ENCODE peak calls at places on chromosomes 16 and 17, in four cellular contexts. Y is breast epithelium, A is testis, K is BJ. I is an unnamed sample.

GRCh38 chr17:75526555-75527270 is 1.2 kb downstream of the LLGL2 start:
- DNase-seq in Y (no peak), A (no peak), K (no peak), I (no peak)

GRCh38 chr16:86521236-86522197 is 11.2 kb downstream of the FOXF1 start:
- DNase-seq in Y (no peak), A (no peak), K (no peak), I (no peak)

GRCh38 chr17:50935201-50936124 is 69.3 kb upstream of the TOB1 start:
- DNase-seq in Y (peak; percentile 84), A (peak; percentile 86), K (no peak), I (no peak)

GRCh38 chr17:3808701-3809100 is 7.7 kb upstream of the ITGAE start:
- DNase-seq in Y (no peak), A (no peak), K (no peak), I (no peak)

GRCh38 chr16:30656974-30657865 is 1.0 kb upstream of the FBRS start:
- DNase-seq in Y (no peak), A (no peak), K (no peak), I (no peak)

GRCh38 chr16:67356372-67356771 is 29.8 kb downstream of the LRRC36 start:
- DNase-seq in Y (no peak), A (no peak), K (no peak), I (no peak)

GRCh38 chr16:18933501-18933900 is 7.3 kb upstream of the SMG1 start:
- DNase-seq in Y (no peak), A (no peak), K (no peak), I (no peak)

GRCh38 chr17:63694974-63695773 is 4.8 kb downstream of the LIMD2 start:
- DNase-seq in Y (no peak), A (no peak), K (no peak), I (no peak)

GRCh38 chr17:39357488-39357887 is 43.9 kb downstream of the FBXL20 start:
- DNase-seq in Y (no peak), A (no peak), K (no peak), I (no peak)

GRCh38 chr17:71963341-71963740 is 157.5 kb upstream of the SOX9 start:
- DNase-seq in Y (no peak), A (no peak), K (no peak), I (no peak)

GRCh38 chr17:3852561-3852960 is 6.5 kb upstream of the NCBP3 start:
- DNase-seq in Y (no peak), A (no peak), K (no peak), I (no peak)

GRCh38 chr16:22337849-22338248 is 36.6 kb downstream of the CDR2 start:
- DNase-seq in Y (no peak), A (no peak), K (no peak), I (no peak)

GRCh38 chr17:12917401-12917800 is 100.4 kb downstream of the ELAC2 start:
- DNase-seq in Y (no peak), A (no peak), K (no peak), I (no peak)

GRCh38 chr16:66933776-66934137 is 445 bp downstream of the CIAO2B start:
- DNase-seq in Y (no peak), A (no peak), K (no peak), I (no peak)

GRCh38 chr17:28201315-28201714 is 117.7 kb upstream of the TMEM97 start:
- DNase-seq in Y (no peak), A (no peak), K (no peak), I (no peak)

GRCh38 chr17:19513897-19514488 is 19.7 kb upstream of the SLC47A1 start:
- DNase-seq in Y (peak; percentile 61), A (peak; percentile 85), K (no peak), I (peak; percentile 12)

GRCh38 chr17:77145635-77146632 is 5.2 kb downstream of the SEC14L1 start:
- DNase-seq in Y (no peak), A (peak; percentile 92), K (peak; percentile 52), I (no peak)

GRCh38 chr17:4327638-4328037 is 38.8 kb downstream of the UBE2G1 start:
- DNase-seq in Y (no peak), A (no peak), K (peak; percentile 62), I (peak; percentile 48)

GRCh38 chr16:25106567-25107465 is 4.7 kb upstream of the LCMT1 start:
- DNase-seq in Y (peak; percentile 97), A (peak; percentile 98), K (no peak), I (peak; percentile 33)

GRCh38 chr17:39196191-39196819 is 1.2 kb downstream of the CACNB1 start:
- DNase-seq in Y (no peak), A (no peak), K (no peak), I (no peak)

GRCh38 chr16:24538756-24539294 is 541 bp upstream of the RBBP6 start:
- DNase-seq in Y (no peak), A (no peak), K (no peak), I (no peak)

GRCh38 chr17:76515291-76515949 is 14.2 kb upstream of the RHBDF2 start:
- DNase-seq in Y (no peak), A (peak; percentile 67), K (peak; percentile 95), I (peak; percentile 92)

GRCh38 chr17:38632334-38632733 is 26.6 kb upstream of the SRCIN1 start:
- DNase-seq in Y (no peak), A (no peak), K (no peak), I (no peak)

GRCh38 chr16:57318240-57318970 is 33.9 kb upstream of the PLLP start:
- DNase-seq in Y (no peak), A (no peak), K (no peak), I (no peak)

GRCh38 chr17:30234954-30235353 is 543 bp downstream of the SLC6A4 start:
- DNase-seq in Y (no peak), A (no peak), K (no peak), I (no peak)

GRCh38 chr16:57260294-57260929 is 15.4 kb downstream of the ARL2BP start:
- DNase-seq in Y (peak; percentile 37), A (peak; percentile 15), K (peak; percentile 15), I (peak; percentile 28)

GRCh38 chr16:89365996-89366395 is 124.4 kb downstream of the ANKRD11 start:
- DNase-seq in Y (no peak), A (no peak), K (no peak), I (no peak)

GRCh38 chr17:60679287-60679686 is 1.6 kb downstream of the BCAS3 start:
- DNase-seq in Y (no peak), A (no peak), K (no peak), I (no peak)

GRCh38 chr17:27755706-27756466 is 44.4 kb downstream of the NOS2 start:
- DNase-seq in Y (no peak), A (no peak), K (no peak), I (no peak)

GRCh38 chr16:69131167-69131748 is 1.1 kb downstream of the CHTF8 start:
- DNase-seq in Y (no peak), A (peak; percentile 60), K (no peak), I (no peak)

GRCh38 chr17:51397361-51398127 is 137.2 kb downstream of the UTP18 start:
- DNase-seq in Y (no peak), A (no peak), K (no peak), I (peak; percentile 9)

GRCh38 chr17:43669971-43670644 is 8.4 kb upstream of the MEOX1 start:
- DNase-seq in Y (no peak), A (no peak), K (no peak), I (peak; percentile 26)

GRCh38 chr16:46706642-46707041 is 17.2 kb downstream of the ORC6 start:
- DNase-seq in Y (no peak), A (no peak), K (no peak), I (no peak)

GRCh38 chr17:81094744-81095607 is 60.0 kb downstream of the BAIAP2 start:
- DNase-seq in Y (peak; percentile 82), A (no peak), K (peak; percentile 100), I (peak; percentile 98)

GRCh38 chr16:27242868-27243590 is 25.5 kb downstream of the NSMCE1 start:
- DNase-seq in Y (no peak), A (peak; percentile 40), K (no peak), I (peak; percentile 87)

GRCh38 chr17:78263063-78263735 is 31.8 kb downstream of the TMEM235 start:
- DNase-seq in Y (no peak), A (no peak), K (no peak), I (no peak)

GRCh38 chr17:319266-319665 is 33.3 kb downstream of the RPH3AL start:
- DNase-seq in Y (no peak), A (no peak), K (no peak), I (no peak)

GRCh38 chr17:34254146-34254545 is 939 bp upstream of the CCL2 start:
- DNase-seq in Y (no peak), A (no peak), K (peak; percentile 84), I (peak; percentile 72)

GRCh38 chr17:71494045-71494444 is 626.8 kb upstream of the SOX9 start:
- DNase-seq in Y (no peak), A (no peak), K (peak; percentile 65), I (no peak)

DNA sequence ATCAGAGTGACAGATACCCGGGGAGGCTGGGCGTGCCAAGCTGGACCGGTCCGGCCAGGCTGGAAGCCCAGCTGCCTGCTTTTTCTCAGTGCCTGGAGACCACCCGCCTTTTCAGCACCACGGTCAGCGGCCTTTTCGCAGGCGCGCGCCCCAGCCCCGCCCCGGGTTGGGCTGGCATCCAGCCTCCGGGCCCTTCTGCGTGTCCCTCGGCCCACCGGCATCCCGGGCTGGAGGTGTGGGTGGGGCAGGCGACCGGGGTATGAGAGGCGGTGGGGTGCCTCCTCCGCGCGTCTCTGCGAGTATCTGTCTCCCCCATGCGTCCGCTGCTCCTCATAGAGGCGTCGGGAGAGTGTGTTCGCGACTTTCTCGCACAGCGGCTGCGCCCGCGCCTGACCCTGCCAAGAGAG is 102.5 kb downstream of the MRM1 start:
- DNase-seq in Y (no peak), A (peak; percentile 60), K (no peak), I (no peak)
- H3K4me3 ChIP-seq in Y (no peak overlapping the region), A (peak overlapping the region; percentile 23), K (no peak overlapping the region), I (peak overlapping the region; percentile 24)

GRCh38 chr17:21036361-21036881 is 6.4 kb downstream of the USP22 start:
- DNase-seq in Y (no peak), A (no peak), K (no peak), I (no peak)

GRCh38 chr17:21037117-21037803 is 5.6 kb downstream of the USP22 start:
- DNase-seq in Y (no peak), A (no peak), K (no peak), I (no peak)

GRCh38 chr17:21033350-21033749 is 9.5 kb downstream of the USP22 start:
- DNase-seq in Y (no peak), A (no peak), K (no peak), I (no peak)

GRCh38 chr17:21031756-21032396 is 10.9 kb downstream of the USP22 start:
- DNase-seq in Y (no peak), A (no peak), K (no peak), I (peak; percentile 17)

GRCh38 chr17:21034350-21035235 is 8.2 kb downstream of the USP22 start:
- DNase-seq in Y (no peak), A (peak; percentile 50), K (no peak), I (no peak)
- H3K4me3 ChIP-seq in Y (peak overlapping the region; percentile 5), A (no peak overlapping the region), K (no peak overlapping the region), I (no peak overlapping the region)

GRCh38 chr17:35460354-35460851 is 11.8 kb upstream of the SLFN13 start:
- DNase-seq in Y (peak; percentile 61), A (peak; percentile 52), K (no peak), I (no peak)
- H3K4me3 ChIP-seq in Y (peak overlapping the region; percentile 49), A (peak overlapping the region; percentile 47), K (no peak overlapping the region), I (no peak overlapping the region)

DNA sequence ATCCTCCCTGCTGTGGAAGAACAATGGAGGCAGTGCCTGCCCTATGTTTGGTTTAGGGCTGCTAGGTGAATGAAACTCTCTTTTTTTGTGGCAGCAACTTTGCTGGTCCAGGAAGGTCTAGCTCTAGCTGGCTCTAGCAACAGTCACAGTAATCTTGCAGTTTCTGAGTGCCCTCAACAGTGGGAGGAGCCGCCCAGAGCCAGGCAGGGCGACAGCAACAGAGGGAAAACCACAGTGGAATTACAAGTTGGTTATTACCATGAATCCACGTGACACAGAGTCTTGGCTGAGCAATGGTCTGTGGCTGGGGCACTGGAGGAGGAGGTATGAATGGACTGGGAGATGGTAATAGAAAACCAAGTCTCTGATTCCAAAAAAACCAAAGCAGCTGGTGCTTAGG is 10.3 kb downstream of the HSPB9 start:
- DNase-seq in Y (no peak), A (no peak), K (peak; percentile 64), I (peak; percentile 31)
- H3K4me3 ChIP-seq in Y (no peak overlapping the region), A (no peak overlapping the region), K (no peak overlapping the region), I (no peak overlapping the region)

GRCh38 chr17:40613755-40614154 is 33.9 kb downstream of the SMARCE1 start:
- DNase-seq in Y (no peak), A (no peak), K (no peak), I (no peak)
- H3K4me3 ChIP-seq in Y (no peak overlapping the region), A (no peak overlapping the region), K (no peak overlapping the region), I (no peak overlapping the region)